ENCODE peak calls at places on chromosomes 5 and 9, in seven cellular contexts. M is tibial nerve, U is endothelial cell of umbilical vein, S is GM19239, W is aorta, L is HEK293T, Z is IMR-90. J is an unnamed sample.

GRCh38 chr9:136568288-136569081 is 22.6 kb upstream of the NOTCH1 start:
- DNase-seq in M (no peak), U (no peak), S (no peak), W (no peak), L (no peak), Z (no peak), J (no peak)

GRCh38 chr9:110777201-110777842 is 108.7 kb downstream of the MUSK start:
- DNase-seq in M (no peak), U (peak), S (no peak), W (no peak), L (no peak), Z (peak), J (peak)

GRCh38 chr5:161230222-161230621 is 316.3 kb downstream of the GABRB2 start:
- DNase-seq in M (no peak), U (no peak), S (no peak), W (no peak), L (no peak), Z (no peak), J (no peak)

GRCh38 chr9:95670122-95670521 is 153.4 kb upstream of the PTCH1 start:
- DNase-seq in M (peak), U (no peak), S (no peak), W (no peak), L (no peak), Z (no peak), J (no peak)

GRCh38 chr5:170761048-170761707 is 22.3 kb upstream of the GABRP start:
- DNase-seq in M (no peak), U (no peak), S (no peak), W (no peak), L (no peak), Z (no peak), J (no peak)

GRCh38 chr9:116141864-116142561 is 11.6 kb upstream of the PAPPA start:
- DNase-seq in M (no peak), U (no peak), S (no peak), W (no peak), L (no peak), Z (no peak), J (peak)

GRCh38 chr5:142717582-142718215 is 31.8 kb upstream of the FGF1 start:
- DNase-seq in M (no peak), U (peak), S (no peak), W (no peak), L (peak), Z (peak), J (peak)

GRCh38 chr9:134681061-134681661 is 39.6 kb downstream of the COL5A1 start:
- DNase-seq in M (no peak), U (no peak), S (no peak), W (no peak), L (no peak), Z (peak), J (no peak)

GRCh38 chr5:159309689-159310433 is 20.4 kb downstream of the IL12B start:
- DNase-seq in M (no peak), U (no peak), S (no peak), W (no peak), L (no peak), Z (no peak), J (no peak)

GRCh38 chr9:93673844-93674334 is 97.5 kb downstream of the PHF2 start:
- DNase-seq in M (no peak), U (no peak), S (no peak), W (peak), L (no peak), Z (no peak), J (no peak)